ENCODE peak calls at places on chromosomes 4 and X, in five cellular contexts. R, D, Z, C and T are unnamed samples.

GRCh38 chr4:188976644-188977115 is 837.4 kb downstream of the TRIML1 start:
- DNase-seq in D (no peak), R (peak), Z (no peak), C (no peak), T (no peak)

GRCh38 chr4:106773106-106773905 is 262.8 kb downstream of the DKK2 start:
- DNase-seq in D (no peak), Z (no peak), R (no peak), C (no peak), T (no peak)

GRCh38 chr4:38237139-38237538 is 276.9 kb downstream of the PTTG2 start:
- DNase-seq in Z (no peak), C (no peak), R (peak), D (no peak), T (peak)

GRCh38 chr4:74235135-74235534 is 73.1 kb upstream of the EPGN start:
- DNase-seq in Z (no peak), R (no peak), D (no peak), C (no peak), T (no peak)

GRCh38 chr4:77146426-77147399 is 10.3 kb upstream of the CCNG2 start:
- DNase-seq in C (no peak), R (peak), D (no peak), Z (no peak), T (no peak)

GRCh38 chrX:28981952-28982351 is 394.7 kb downstream of the IL1RAPL1 start:
- DNase-seq in C (no peak), D (no peak), R (no peak), Z (no peak), T (no peak)

GRCh38 chrX:107674480-107675364 is 46.4 kb downstream of the PRPS1 start:
- DNase-seq in Z (peak), D (peak), C (peak), R (no peak), T (no peak)

GRCh38 chr4:24089831-24090531 is 200.1 kb upstream of the PPARGC1A start:
- DNase-seq in C (no peak), D (no peak), Z (no peak), R (peak), T (no peak)

GRCh38 chr4:126223784-126224407 is 909.1 kb downstream of the FAT4 start:
- DNase-seq in D (no peak), C (no peak), Z (no peak), R (peak), T (no peak)

GRCh38 chr4:70855464-70855863 is 15.8 kb upstream of the GRSF1 start:
- DNase-seq in D (no peak), C (no peak), R (no peak), Z (no peak), T (no peak)

GRCh38 chr4:102511830-102512605 is 10.9 kb downstream of the NFKB1 start:
- DNase-seq in C (no peak), D (no peak), R (no peak), Z (no peak), T (no peak)

GRCh38 chr4:57119054-57119651 is 9.0 kb upstream of the IGFBP7 start:
- DNase-seq in C (peak), D (peak), R (peak), Z (no peak), T (no peak)

GRCh38 chr4:88208146-88208545 is 49.7 kb upstream of the ABCG2 start:
- DNase-seq in R (no peak), D (no peak), Z (no peak), C (no peak), T (no peak)

GRCh38 chrX:45712067-45712466 is 511.4 kb upstream of the DIPK2B start:
- DNase-seq in C (no peak), D (no peak), R (peak), Z (no peak), T (no peak)

GRCh38 chr4:7666744-7667143 is 232.0 kb upstream of the PSAPL1 start:
- DNase-seq in C (no peak), Z (no peak), R (no peak), D (no peak), T (no peak)

GRCh38 chr4:116899536-116899935 is 185.8 kb downstream of the TRAM1L1 start:
- DNase-seq in R (no peak), Z (no peak), C (no peak), D (no peak), T (no peak)

GRCh38 chr4:133969202-133969873 is 232.3 kb downstream of the PABPC4L start:
- DNase-seq in R (no peak), Z (no peak), C (no peak), D (peak), T (peak)

GRCh38 chr4:65021737-65022136 is 612.5 kb upstream of the TECRL start:
- DNase-seq in D (no peak), C (no peak), R (no peak), Z (no peak), T (no peak)

GRCh38 chr4:159981457-159981856 is 878.6 kb downstream of the RAPGEF2 start:
- DNase-seq in D (no peak), Z (no peak), C (no peak), R (no peak), T (no peak)

GRCh38 chr4:71456841-71457240 is 118.0 kb downstream of the SLC4A4 start:
- DNase-seq in D (no peak), Z (no peak), R (peak), C (no peak), T (peak)

GRCh38 chr4:100489316-100489715 is 28.5 kb downstream of the EMCN start:
- DNase-seq in Z (no peak), R (no peak), C (no peak), D (no peak), T (no peak)

GRCh38 chr4:74486905-74487304 is 42.0 kb downstream of the AREG start:
- DNase-seq in R (no peak), Z (no peak), D (no peak), C (no peak), T (no peak)

GRCh38 chrX:53048169-53049126 is at the start of gene GPR173:
- DNase-seq in Z (no peak), R (peak), C (peak), D (peak), T (no peak)

GRCh38 chr4:170090667-170091052 is 904 bp upstream of the AADAT start:
- DNase-seq in D (no peak), Z (no peak), R (peak), C (no peak), T (no peak)

GRCh38 chrX:140467211-140467610 is 37.7 kb downstream of the SOX3 start:
- DNase-seq in Z (no peak), D (no peak), C (no peak), R (no peak), T (no peak)

GRCh38 chrX:39152106-39152649 is 350.9 kb downstream of the MID1IP1 start:
- DNase-seq in Z (no peak), D (peak), R (peak), C (no peak), T (no peak)

GRCh38 chr4:41119867-41120295 is 94.5 kb downstream of the APBB2 start:
- DNase-seq in R (no peak), D (peak), Z (no peak), C (no peak), T (no peak)
- H3K27ac ChIP-seq in R (no peak), D (no peak), Z (peak), C (peak), T (peak)

DNA sequence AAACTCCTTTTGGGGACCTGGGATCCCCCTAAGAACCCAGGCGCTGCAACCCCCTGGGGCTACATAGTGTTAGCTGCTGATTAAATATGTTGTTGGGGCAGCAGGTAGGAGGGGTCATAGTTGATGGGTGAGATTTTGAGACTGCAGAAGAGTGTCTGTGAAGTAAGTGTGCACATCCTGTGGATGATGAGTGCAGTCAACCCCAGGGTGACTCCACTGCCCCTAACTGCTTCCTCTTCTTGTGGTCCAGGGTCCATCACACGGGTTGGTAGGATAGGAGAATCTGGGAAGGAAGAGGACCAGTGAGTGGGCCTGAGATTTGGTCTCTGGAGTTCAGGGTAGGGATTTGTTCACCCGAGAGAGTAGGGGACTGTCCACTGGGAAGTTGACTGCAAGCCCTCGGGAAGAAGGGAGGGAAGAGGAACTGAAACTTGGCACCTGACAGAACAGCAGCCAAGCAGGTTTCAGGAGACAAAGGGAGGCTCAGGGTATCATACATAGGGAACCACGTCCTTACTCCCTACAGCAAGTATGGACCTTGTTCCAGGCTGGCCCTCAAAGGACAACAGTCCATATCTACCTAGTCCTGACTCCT is 8.5 kb downstream of the DLG3 start:
- DNase-seq in Z (no peak), C (no peak), D (no peak), R (no peak), T (no peak)
- H3K27ac ChIP-seq in Z (peak), C (peak), D (no peak), R (peak), T (peak)

GRCh38 chr4:90441770-90442169 is 314.6 kb downstream of the CCSER1 start:
- DNase-seq in Z (no peak), R (peak), D (no peak), C (no peak), T (no peak)

GRCh38 chr4:90442619-90443018 is 315.4 kb downstream of the CCSER1 start:
- DNase-seq in Z (no peak), D (no peak), C (no peak), R (peak), T (no peak)

GRCh38 chr4:90445380-90445779 is 318.2 kb downstream of the CCSER1 start:
- DNase-seq in Z (no peak), R (peak), C (no peak), D (no peak), T (no peak)

GRCh38 chr4:90443231-90443630 is 316.0 kb downstream of the CCSER1 start:
- DNase-seq in D (no peak), C (no peak), Z (no peak), R (peak), T (peak)

DNA sequence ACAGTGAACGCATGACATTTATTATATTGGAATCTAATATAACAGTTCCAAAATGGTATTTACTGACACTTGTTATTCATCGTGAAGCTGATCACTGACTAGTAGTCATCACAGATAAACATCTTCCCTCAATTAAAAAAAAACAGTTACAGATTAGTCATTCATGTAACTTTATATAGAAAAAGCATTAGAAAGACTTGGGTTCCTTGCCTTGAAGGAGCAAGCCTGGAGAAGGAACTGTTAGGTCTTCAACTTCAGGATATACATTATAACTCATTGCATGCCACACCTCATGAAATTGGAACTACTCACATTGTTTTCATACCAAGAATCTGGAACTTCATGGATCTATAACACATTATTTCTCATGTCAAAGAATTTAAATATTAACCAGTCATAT is 317.7 kb downstream of the CCSER1 start:
- DNase-seq in Z (no peak), C (no peak), R (peak), D (no peak), T (no peak)
- H3K27ac ChIP-seq in Z (no peak), C (no peak), R (peak), D (no peak), T (peak)

DNA sequence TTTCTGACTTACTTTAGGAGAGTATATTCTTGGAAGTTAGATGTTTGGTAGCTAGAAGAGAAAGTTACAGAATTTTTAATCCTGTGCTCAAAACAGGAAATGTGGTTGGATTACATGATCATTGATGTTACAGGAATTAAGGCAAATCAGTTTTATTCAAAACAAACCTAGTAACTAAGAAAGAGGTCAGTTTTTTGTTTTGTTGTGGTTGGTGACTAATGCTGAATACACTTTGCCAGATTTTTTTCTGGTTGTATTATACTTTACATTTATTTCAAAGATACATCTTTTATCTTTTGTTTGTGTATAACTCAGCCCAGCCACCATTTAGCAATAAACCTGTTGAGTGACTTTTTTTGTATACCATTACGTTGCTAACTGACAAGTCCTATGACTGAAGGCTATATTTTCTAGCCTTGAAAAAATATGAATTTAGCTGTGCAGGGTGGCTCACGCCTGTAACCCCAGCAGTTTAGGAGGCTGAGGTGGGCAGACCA is 116.7 kb downstream of the KLHL8 start:
- DNase-seq in Z (no peak), C (no peak), R (peak), D (no peak), T (peak)
- H3K27ac ChIP-seq in Z (peak), C (peak), R (peak), D (peak), T (peak)

DNA sequence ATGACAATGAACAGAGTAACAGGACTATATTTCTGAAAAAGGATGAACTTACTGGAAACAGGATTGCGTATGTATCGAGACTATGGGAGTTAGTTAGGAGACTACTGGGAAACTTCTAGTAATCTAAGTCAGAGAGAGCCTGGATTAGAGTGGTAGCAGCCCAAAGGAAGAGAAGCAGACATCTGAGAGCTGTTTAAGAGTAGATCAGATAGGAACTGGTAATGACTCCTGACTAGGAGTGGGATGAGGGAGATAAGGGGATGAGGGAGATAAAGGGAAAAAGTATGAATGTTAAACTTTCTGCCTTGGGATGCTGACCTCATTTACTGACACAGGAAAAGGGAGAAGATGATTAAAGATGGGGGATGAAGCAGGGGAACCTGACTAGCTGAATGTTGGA is 116.2 kb downstream of the PDE5A start:
- DNase-seq in Z (no peak), R (no peak), D (no peak), C (no peak), T (no peak)
- H3K27ac ChIP-seq in Z (no peak), R (no peak), D (no peak), C (no peak), T (no peak)

GRCh38 chr4:123856689-123857545 is 460.3 kb downstream of the SPRY1 start:
- DNase-seq in C (peak), Z (no peak), R (peak), D (peak), T (no peak)
- H3K27ac ChIP-seq in C (peak), Z (peak), R (no peak), D (peak), T (no peak)

DNA sequence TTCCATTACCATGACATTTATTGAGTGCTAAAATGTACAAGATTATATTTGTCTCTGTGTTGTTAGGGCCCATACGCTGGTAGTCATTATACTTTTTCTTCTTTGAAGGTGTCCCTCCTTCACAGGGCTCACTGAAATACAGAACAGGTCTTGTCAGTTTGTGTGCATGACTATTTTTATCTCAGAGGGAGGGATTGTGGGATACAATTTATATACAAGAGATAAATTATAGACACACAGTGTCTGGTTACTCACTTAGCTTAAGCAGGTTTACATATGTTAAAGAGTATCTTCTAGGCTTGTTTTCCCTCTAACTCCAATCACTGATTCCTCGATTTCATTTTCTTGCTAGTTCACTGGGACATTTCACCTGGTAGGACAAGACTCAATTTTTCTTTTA is 143.3 kb upstream of the GUCY1A1 start:
- DNase-seq in Z (no peak), C (no peak), R (no peak), D (no peak), T (no peak)
- H3K27ac ChIP-seq in Z (no peak), C (peak), R (no peak), D (peak), T (no peak)

GRCh38 chrX:110006161-110006560 is 3.2 kb downstream of the TMEM164 start:
- DNase-seq in R (no peak), D (no peak), Z (no peak), C (no peak), T (no peak)
- H3K27ac ChIP-seq in R (no peak), D (peak), Z (no peak), C (no peak), T (peak)